ENCODE peak calls at places on chromosomes 1 and 21, in six cellular contexts. L is kidney tubule cell, S is KG1, T is caudate nucleus, I is A549, K is ovary. A is an unnamed sample.

GRCh38 chr1:93908394-93909145 is 660 bp downstream of the GCLM start:
- DNase-seq in T (peak), K (peak), L (peak), I (peak), S (no peak), A (no peak)

GRCh38 chr1:47565676-47566075 is 127.8 kb downstream of the FOXD2 start:
- DNase-seq in K (no peak), T (no peak), I (no peak), S (no peak), L (no peak), A (no peak)

GRCh38 chr1:94117250-94117851 is 3.6 kb downstream of the ABCA4 start:
- DNase-seq in S (no peak), K (no peak), I (no peak), L (no peak), T (no peak), A (no peak)

GRCh38 chr21:17196619-17197018 is 316.2 kb upstream of the CXADR start:
- DNase-seq in T (no peak), L (no peak), S (no peak), K (no peak), I (no peak), A (no peak)

GRCh38 chr1:201826830-201827229 is 2.1 kb upstream of the IPO9 start:
- DNase-seq in I (no peak), L (no peak), K (no peak), T (no peak), S (no peak), A (no peak)

GRCh38 chr1:95287078-95287477 is 53.1 kb downstream of the RWDD3 start:
- DNase-seq in L (no peak), K (no peak), T (no peak), S (no peak), I (peak), A (no peak)

GRCh38 chr1:67749844-67750689 is 65.1 kb downstream of the GADD45A start:
- DNase-seq in T (no peak), S (no peak), L (peak), I (peak), K (peak), A (no peak)

GRCh38 chr1:109787845-109788605 is 24.3 kb upstream of the EPS8L3 start:
- DNase-seq in I (no peak), K (peak), S (no peak), T (no peak), L (no peak), A (no peak)

GRCh38 chr1:79255421-79255820 is 248.9 kb upstream of the ADGRL4 start:
- DNase-seq in L (no peak), T (no peak), S (no peak), I (no peak), K (no peak), A (no peak)

GRCh38 chr1:6270432-6270831 is 9.5 kb upstream of the GPR153 start:
- DNase-seq in L (no peak), I (no peak), S (no peak), T (no peak), K (no peak), A (no peak)

GRCh38 chr1:156379420-156380165 is 10.6 kb downstream of the RHBG start:
- DNase-seq in L (no peak), I (peak), T (no peak), S (no peak), K (no peak), A (no peak)

GRCh38 chr1:150798509-150798908 is 9.6 kb downstream of the CTSK start:
- DNase-seq in K (no peak), S (no peak), T (no peak), L (no peak), I (no peak), A (no peak)

GRCh38 chr1:161198877-161199431 is at the start of gene ADAMTS4:
- DNase-seq in I (no peak), K (peak), S (no peak), T (peak), L (no peak), A (no peak)

GRCh38 chr1:232012773-232013386 is 386.3 kb downstream of the DISC1 start:
- DNase-seq in L (no peak), K (peak), S (no peak), T (no peak), I (no peak), A (peak)

GRCh38 chr1:53183277-53183990 is 13.2 kb upstream of the CPT2 start:
- DNase-seq in K (peak), S (no peak), L (no peak), I (no peak), T (no peak), A (no peak)

GRCh38 chr1:119327066-119327435 is 41.5 kb upstream of the HAO2 start:
- DNase-seq in T (peak), S (no peak), K (no peak), L (no peak), I (no peak), A (no peak)

GRCh38 chr1:108877858-108878257 is 1.1 kb downstream of the GPSM2 start:
- DNase-seq in S (no peak), K (no peak), T (no peak), I (no peak), L (no peak), A (no peak)

GRCh38 chr1:12341667-12342066 is 111.8 kb downstream of the VPS13D start:
- DNase-seq in K (no peak), I (no peak), L (no peak), T (no peak), S (no peak), A (no peak)

GRCh38 chr1:69648486-69648885 is 80.8 kb downstream of the LRRC7 start:
- DNase-seq in T (no peak), I (no peak), L (no peak), K (no peak), S (no peak), A (no peak)

GRCh38 chr1:107871259-107871658 is 93.7 kb downstream of the VAV3 start:
- DNase-seq in I (no peak), T (no peak), L (no peak), K (no peak), S (no peak), A (no peak)

GRCh38 chr1:42462828-42463763 is at the start of gene CCDC30:
- DNase-seq in L (peak), K (peak), T (peak), S (peak), I (peak), A (peak)

GRCh38 chr1:100622037-100622436 is 84.1 kb downstream of the GPR88 start:
- DNase-seq in T (peak), I (peak), L (peak), K (peak), S (no peak), A (no peak)

GRCh38 chr1:247286134-247286670 is 30.3 kb downstream of the VN1R5 start:
- DNase-seq in L (no peak), T (no peak), K (no peak), S (no peak), I (no peak), A (no peak)

GRCh38 chr1:106798991-106799390 is 257.5 kb upstream of the PRMT6 start:
- DNase-seq in I (no peak), K (no peak), S (no peak), T (no peak), L (peak), A (no peak)

GRCh38 chr1:32031578-32032286 is 18.1 kb downstream of the KHDRBS1 start:
- DNase-seq in S (no peak), I (no peak), T (no peak), L (peak), K (no peak), A (no peak)

GRCh38 chr21:45294509-45295291 is 7.0 kb upstream of the POFUT2 start:
- DNase-seq in S (no peak), K (peak), I (no peak), L (peak), T (no peak), A (no peak)

GRCh38 chr1:7572654-7573152 is 198.4 kb upstream of the VAMP3 start:
- DNase-seq in I (no peak), L (no peak), T (no peak), K (no peak), S (no peak), A (no peak)

GRCh38 chr1:234608026-234608719 is 1.8 kb downstream of the IRF2BP2 start:
- DNase-seq in K (peak), I (peak), T (peak), S (peak), L (peak), A (peak)

GRCh38 chr1:51740652-51741051 is 123.8 kb downstream of the OSBPL9 start:
- DNase-seq in I (no peak), T (no peak), K (no peak), L (no peak), S (no peak), A (no peak)

GRCh38 chr1:6008084-6008415 is 15.8 kb upstream of the NPHP4 start:
- DNase-seq in K (no peak), S (no peak), T (no peak), I (no peak), L (no peak), A (no peak)

GRCh38 chr1:63135174-63135512 is 187.2 kb upstream of the FOXD3 start:
- DNase-seq in T (no peak), S (no peak), K (no peak), L (no peak), I (no peak), A (no peak)

GRCh38 chr1:20666804-20667203 is 5.6 kb upstream of the DDOST start:
- DNase-seq in I (peak), L (peak), S (no peak), K (no peak), T (peak), A (no peak)

GRCh38 chr1:56508523-56508983 is 70.8 kb downstream of the PLPP3 start:
- DNase-seq in L (peak), I (peak), K (no peak), T (no peak), S (no peak), A (peak)